ENCODE peak calls at places on chromosomes 5 and 9, in nine cellular contexts. Z, W, X, F, C, S, M, E and U are unnamed samples.

GRCh38 chr5:95027151-95027721 is 257.7 kb downstream of the MCTP1 start:
- DNase-seq in Z (no peak), W (no peak), C (no peak), M (no peak), X (no peak), E (no peak), S (no peak), F (no peak), U (no peak)

GRCh38 chr9:113963017-113963620 is 87.0 kb downstream of the ZNF618 start:
- DNase-seq in M (peak), S (peak), E (no peak), W (no peak), Z (peak), X (peak), F (peak), C (no peak), U (peak)

GRCh38 chr5:81829242-81829641 is 78.3 kb upstream of the SSBP2 start:
- DNase-seq in W (no peak), E (no peak), Z (peak), C (no peak), M (no peak), F (no peak), S (no peak), X (no peak), U (no peak)

GRCh38 chr9:123851851-123852250 is 78.1 kb downstream of the DENND1A start:
- DNase-seq in Z (no peak), C (no peak), E (no peak), W (no peak), X (no peak), M (no peak), F (no peak), S (no peak), U (no peak)

GRCh38 chr5:154047324-154047723 is 8.6 kb downstream of the MFAP3 start:
- DNase-seq in F (no peak), X (no peak), M (no peak), S (no peak), E (no peak), C (no peak), W (no peak), Z (no peak), U (no peak)

GRCh38 chr9:104069288-104069687 is 24.8 kb upstream of the SMC2 start:
- DNase-seq in M (no peak), Z (no peak), S (no peak), W (no peak), F (no peak), X (no peak), C (no peak), E (no peak), U (no peak)

GRCh38 chr9:93257808-93258331 is 73.9 kb downstream of the WNK2 start:
- DNase-seq in M (peak), F (no peak), E (no peak), C (peak), Z (no peak), S (no peak), X (no peak), W (no peak), U (no peak)

GRCh38 chr5:56840597-56840996 is 25.2 kb downstream of the MAP3K1 start:
- DNase-seq in E (no peak), S (no peak), C (no peak), X (no peak), W (no peak), Z (no peak), M (no peak), F (no peak), U (no peak)

GRCh38 chr5:97096096-97096648 is 46.2 kb downstream of the LIX1 start:
- DNase-seq in E (no peak), C (no peak), M (no peak), Z (no peak), W (no peak), F (no peak), S (no peak), X (no peak), U (no peak)

GRCh38 chr5:126122942-126123341 is 300.3 kb upstream of the GRAMD2B start:
- DNase-seq in M (no peak), Z (no peak), W (no peak), S (no peak), X (no peak), C (no peak), E (no peak), F (no peak), U (no peak)

GRCh38 chr5:125595095-125595494 is 828.1 kb upstream of the GRAMD2B start:
- DNase-seq in W (peak), M (peak), X (no peak), F (no peak), C (no peak), S (peak), E (no peak), Z (peak), U (no peak)

GRCh38 chr5:53418844-53419243 is 61.6 kb upstream of the FST start:
- DNase-seq in W (no peak), X (peak), E (no peak), C (no peak), F (no peak), S (no peak), Z (peak), M (no peak), U (no peak)

GRCh38 chr5:123264399-123264798 is 158.8 kb downstream of the CEP120 start:
- DNase-seq in X (no peak), F (no peak), S (no peak), Z (no peak), C (no peak), W (no peak), M (no peak), E (no peak), U (no peak)

GRCh38 chr5:52757991-52758390 is 29.7 kb upstream of the ITGA1 start:
- DNase-seq in F (no peak), Z (no peak), C (no peak), X (no peak), M (no peak), W (no peak), S (no peak), E (no peak), U (no peak)

GRCh38 chr5:137753227-137753985 is 757 bp downstream of the HNRNPA0 start:
- DNase-seq in Z (no peak), C (no peak), M (peak), E (peak), S (peak), W (peak), F (no peak), X (no peak), U (peak)

GRCh38 chr5:116982035-116982434 is 407.4 kb upstream of the SEMA6A start:
- DNase-seq in E (no peak), F (no peak), Z (no peak), X (no peak), W (no peak), C (no peak), M (no peak), S (no peak), U (no peak)

GRCh38 chr9:136201609-136202448 is 3.1 kb downstream of the LHX3 start:
- DNase-seq in F (no peak), X (no peak), E (no peak), W (no peak), Z (no peak), M (no peak), C (no peak), S (no peak), U (no peak)

GRCh38 chr5:40400245-40400644 is 279.5 kb upstream of the PTGER4 start:
- DNase-seq in C (no peak), Z (no peak), F (no peak), S (no peak), E (no peak), M (no peak), W (no peak), X (no peak), U (no peak)

GRCh38 chr9:112764837-112765236 is 14.3 kb downstream of the SNX30 start:
- DNase-seq in E (no peak), W (no peak), S (no peak), X (no peak), C (no peak), Z (no peak), M (no peak), F (peak), U (no peak)

DNA sequence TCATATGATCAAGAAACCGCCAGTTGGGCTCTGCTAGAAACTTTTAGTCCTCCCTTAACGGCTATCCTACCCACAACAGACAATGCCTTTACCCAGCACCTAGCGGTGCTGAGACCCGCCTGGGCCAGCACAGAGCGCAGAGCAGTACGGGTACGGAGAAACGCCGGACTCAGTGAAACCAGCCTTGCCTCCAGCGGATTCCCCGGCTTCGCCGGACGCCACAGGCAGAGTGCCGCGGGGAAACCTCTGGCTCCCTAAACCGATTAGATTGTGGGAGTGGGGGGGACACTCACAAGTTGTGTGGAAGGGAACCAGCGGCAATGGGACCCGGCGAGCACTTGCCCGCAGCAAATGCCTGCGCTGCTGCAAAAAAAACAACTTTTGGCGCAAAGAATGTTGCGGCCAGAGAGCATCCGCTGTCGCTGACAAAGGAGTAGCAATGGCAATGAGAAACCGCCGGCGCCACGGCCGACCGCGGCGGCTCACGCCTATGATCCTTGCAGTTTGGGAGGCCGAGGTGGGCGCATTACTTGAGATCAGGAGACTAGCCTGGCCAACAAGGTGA is 88.2 kb downstream of the ANXA2R start:
- DNase-seq in M (no peak), Z (peak), F (no peak), C (no peak), E (no peak), S (peak), X (no peak), W (peak), U (no peak)
- TF ChIP-seq POLR2A in M (no peak), Z (no peak), F (no peak), C (no peak), E (no peak), S (no peak), X (no peak), W (no peak), U (no peak)

GRCh38 chr5:132315529-132316067 is 21.4 kb downstream of the SLC22A4 start:
- DNase-seq in M (no peak), S (no peak), E (no peak), Z (no peak), W (no peak), X (no peak), C (no peak), F (no peak), U (no peak)
- TF ChIP-seq POLR2A in M (no peak), S (no peak), E (no peak), Z (no peak), W (no peak), X (no peak), C (no peak), F (no peak), U (no peak)

DNA sequence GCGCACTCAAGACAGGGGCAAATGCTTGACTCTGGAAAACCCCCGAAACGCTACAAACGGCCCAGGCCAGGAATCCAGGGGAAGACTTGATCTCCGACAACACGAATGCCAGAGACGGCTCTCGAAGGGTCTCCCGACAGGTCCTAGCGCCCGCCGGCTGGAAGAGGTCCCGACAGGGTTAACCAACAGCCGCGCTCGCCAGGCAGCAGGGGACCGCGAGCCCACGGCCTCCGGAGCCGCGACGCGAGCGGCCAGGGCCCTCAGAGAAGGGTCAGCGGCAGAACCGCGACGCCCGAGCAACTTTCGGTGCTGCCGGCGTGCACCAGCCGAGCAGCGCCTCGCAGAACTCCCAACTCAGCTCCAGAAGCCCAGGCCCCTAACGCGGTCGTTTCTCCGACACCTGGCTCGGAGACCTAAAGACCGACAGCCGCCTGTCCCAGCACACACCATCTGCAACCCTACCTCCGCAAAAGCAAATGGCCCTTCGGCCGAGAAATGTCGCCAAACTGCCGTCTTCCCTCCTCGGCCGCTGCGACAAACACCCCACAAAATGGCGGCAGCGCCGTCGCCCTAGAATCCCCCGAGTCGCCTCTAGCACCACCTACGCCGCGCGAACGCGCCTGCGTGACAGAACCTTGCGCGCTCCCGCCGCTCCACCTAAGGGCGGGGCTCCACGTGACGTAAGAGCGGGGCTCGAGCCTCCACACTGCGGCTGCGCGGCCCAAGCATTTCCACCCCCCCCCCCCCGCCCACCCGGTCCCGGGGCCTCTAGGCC is at the start of gene CLK4:
- DNase-seq in F (peak), W (peak), Z (peak), X (peak), M (peak), S (peak), C (peak), E (peak), U (peak)
- TF ChIP-seq POLR2A in F (peak), W (peak), Z (peak), X (peak), M (peak), S (peak), C (peak), E (no peak), U (peak)

GRCh38 chr5:119373449-119373858 is 17.6 kb downstream of the TNFAIP8 start:
- DNase-seq in W (no peak), C (no peak), F (no peak), M (no peak), S (no peak), Z (no peak), X (no peak), E (no peak), U (no peak)

GRCh38 chr5:119379096-119379495 is 23.3 kb downstream of the TNFAIP8 start:
- DNase-seq in Z (no peak), F (no peak), X (no peak), M (no peak), W (no peak), C (no peak), E (no peak), S (no peak), U (no peak)

GRCh38 chr5:119379929-119380328 is 24.1 kb downstream of the TNFAIP8 start:
- DNase-seq in W (no peak), C (no peak), E (no peak), S (no peak), Z (no peak), M (no peak), X (no peak), F (no peak), U (no peak)

GRCh38 chr5:119378075-119378699 is 22.4 kb downstream of the TNFAIP8 start:
- DNase-seq in F (no peak), Z (peak), S (no peak), X (no peak), E (no peak), M (no peak), C (no peak), W (no peak), U (no peak)

GRCh38 chr5:119377066-119377465 is 21.2 kb downstream of the TNFAIP8 start:
- DNase-seq in S (no peak), W (no peak), X (no peak), E (no peak), Z (no peak), C (no peak), M (no peak), F (no peak), U (no peak)
- TF ChIP-seq POLR2A in S (no peak), W (no peak), X (no peak), E (no peak), Z (no peak), C (no peak), M (no peak), F (no peak), U (no peak)

DNA sequence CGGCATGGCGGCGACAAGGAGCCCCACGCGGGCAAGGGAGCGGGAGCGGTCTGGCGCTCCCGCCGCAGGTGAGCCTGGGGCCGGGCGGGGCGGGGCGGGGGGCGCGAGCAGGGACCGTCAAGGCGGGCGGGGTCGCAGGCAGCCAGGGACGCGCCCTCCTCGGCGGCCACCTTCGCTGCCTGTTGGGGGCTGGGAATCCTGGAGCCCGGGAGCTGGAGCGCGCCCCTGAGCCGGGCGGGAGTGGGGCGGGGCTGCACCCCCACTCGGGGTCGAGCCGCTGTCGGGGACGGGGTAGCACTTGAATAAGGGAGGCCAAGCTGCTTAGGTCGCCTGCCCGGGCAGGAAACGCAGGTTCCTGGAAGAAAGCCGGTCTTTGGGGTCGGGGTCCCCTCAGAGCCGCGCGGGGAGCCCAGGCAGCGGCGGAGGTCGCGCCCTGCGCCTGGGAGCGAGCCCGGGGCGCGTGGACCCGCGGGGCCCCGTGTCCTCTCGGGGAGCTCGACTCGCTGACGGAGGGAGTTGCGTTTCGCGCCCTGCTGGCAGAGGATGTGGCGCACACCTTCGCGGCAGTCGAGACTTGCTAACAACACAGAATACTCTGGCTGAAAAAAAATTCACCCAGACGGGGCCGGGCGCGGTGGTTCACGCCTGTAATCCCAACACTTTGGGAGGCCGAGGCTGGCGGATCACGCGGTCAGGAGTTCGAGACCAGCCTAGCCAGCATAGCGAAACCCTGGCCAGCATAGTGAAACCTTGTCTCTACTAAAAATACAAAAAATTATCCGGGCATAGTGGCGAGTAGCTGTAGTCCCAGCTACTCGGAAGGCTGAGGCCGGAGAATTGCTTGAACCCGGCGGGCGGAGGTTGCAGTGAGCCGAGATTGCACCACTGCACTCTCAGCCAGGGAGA is 552 bp downstream of the OTULINL start:
- DNase-seq in S (peak), X (peak), F (no peak), W (peak), E (peak), Z (no peak), M (peak), C (peak), U (no peak)
- TF ChIP-seq POLR2A in S (no peak), X (no peak), F (no peak), W (no peak), E (no peak), Z (no peak), M (peak), C (no peak), U (no peak)

GRCh38 chr5:132777209-132778069 is at the start of gene SEPTIN8:
- DNase-seq in F (no peak), Z (no peak), E (no peak), M (peak), X (peak), S (peak), C (no peak), W (peak), U (peak)
- TF ChIP-seq POLR2A in F (peak), Z (no peak), E (no peak), M (no peak), X (peak), S (peak), C (no peak), W (no peak), U (peak)